ENCODE peak calls at places on chromosomes 6 and 20, in eight cellular contexts. One of them, this sample, is unnamed.

GRCh38 chr20:16709017-16709416 is 20.8 kb upstream of the SNRPB2 start:
- DNase-seq in NCI-H146: no peak
- DNase-seq in dermis blood vessel endothelial cell: no peak
- DNase-seq in upper lobe of right lung: no peak
- DNase-seq in central memory CD4-positive, alpha-beta T cell: peak
- DNase-seq in heart left ventricle: no peak
- DNase-seq in HFF-Myc: no peak
- DNase-seq in lung: no peak
- DNase-seq in this sample: no peak

GRCh38 chr6:119116712-119117281 is 38.3 kb upstream of the FAM184A start:
- DNase-seq in NCI-H146: no peak
- DNase-seq in dermis blood vessel endothelial cell: no peak
- DNase-seq in upper lobe of right lung: no peak
- DNase-seq in central memory CD4-positive, alpha-beta T cell: no peak
- DNase-seq in heart left ventricle: no peak
- DNase-seq in HFF-Myc: no peak
- DNase-seq in lung: no peak
- DNase-seq in this sample: no peak

GRCh38 chr20:19588731-19589130 is 169.3 kb upstream of the RIN2 start:
- DNase-seq in NCI-H146: no peak
- DNase-seq in dermis blood vessel endothelial cell: no peak
- DNase-seq in upper lobe of right lung: no peak
- DNase-seq in central memory CD4-positive, alpha-beta T cell: no peak
- DNase-seq in heart left ventricle: no peak
- DNase-seq in HFF-Myc: no peak
- DNase-seq in lung: no peak
- DNase-seq in this sample: no peak

GRCh38 chr6:34056301-34056700 is 89.6 kb downstream of the GRM4 start:
- DNase-seq in NCI-H146: no peak
- DNase-seq in dermis blood vessel endothelial cell: peak
- DNase-seq in upper lobe of right lung: peak
- DNase-seq in central memory CD4-positive, alpha-beta T cell: no peak
- DNase-seq in heart left ventricle: peak
- DNase-seq in HFF-Myc: peak
- DNase-seq in lung: peak
- DNase-seq in this sample: peak

GRCh38 chr20:25484911-25485511 is 77.5 kb downstream of the GINS1 start:
- DNase-seq in NCI-H146: no peak
- DNase-seq in dermis blood vessel endothelial cell: peak
- DNase-seq in upper lobe of right lung: no peak
- DNase-seq in central memory CD4-positive, alpha-beta T cell: no peak
- DNase-seq in heart left ventricle: no peak
- DNase-seq in HFF-Myc: no peak
- DNase-seq in lung: no peak
- DNase-seq in this sample: no peak

GRCh38 chr6:19831358-19831757 is 5.8 kb upstream of the ID4 start:
- DNase-seq in NCI-H146: no peak
- DNase-seq in dermis blood vessel endothelial cell: no peak
- DNase-seq in upper lobe of right lung: no peak
- DNase-seq in central memory CD4-positive, alpha-beta T cell: no peak
- DNase-seq in heart left ventricle: no peak
- DNase-seq in HFF-Myc: no peak
- DNase-seq in lung: no peak
- DNase-seq in this sample: no peak

GRCh38 chr20:34318609-34319443 is 15.7 kb upstream of the AHCY start:
- DNase-seq in NCI-H146: peak
- DNase-seq in dermis blood vessel endothelial cell: no peak
- DNase-seq in upper lobe of right lung: no peak
- DNase-seq in central memory CD4-positive, alpha-beta T cell: no peak
- DNase-seq in heart left ventricle: no peak
- DNase-seq in HFF-Myc: no peak
- DNase-seq in lung: no peak
- DNase-seq in this sample: no peak

GRCh38 chr20:57675773-57676172 is 34.0 kb downstream of the PMEPA1 start:
- DNase-seq in NCI-H146: no peak
- DNase-seq in dermis blood vessel endothelial cell: no peak
- DNase-seq in upper lobe of right lung: no peak
- DNase-seq in central memory CD4-positive, alpha-beta T cell: no peak
- DNase-seq in heart left ventricle: no peak
- DNase-seq in HFF-Myc: no peak
- DNase-seq in lung: no peak
- DNase-seq in this sample: no peak

GRCh38 chr6:40490508-40490907 is 96.7 kb downstream of the LRFN2 start:
- DNase-seq in NCI-H146: no peak
- DNase-seq in dermis blood vessel endothelial cell: no peak
- DNase-seq in upper lobe of right lung: no peak
- DNase-seq in central memory CD4-positive, alpha-beta T cell: no peak
- DNase-seq in heart left ventricle: no peak
- DNase-seq in HFF-Myc: no peak
- DNase-seq in lung: no peak
- DNase-seq in this sample: no peak

GRCh38 chr6:68211242-68211795 is 423.8 kb upstream of the ADGRB3 start:
- DNase-seq in NCI-H146: no peak
- DNase-seq in dermis blood vessel endothelial cell: no peak
- DNase-seq in upper lobe of right lung: no peak
- DNase-seq in central memory CD4-positive, alpha-beta T cell: no peak
- DNase-seq in heart left ventricle: no peak
- DNase-seq in HFF-Myc: no peak
- DNase-seq in lung: no peak
- DNase-seq in this sample: no peak

GRCh38 chr6:156912431-156912830 is 135.3 kb downstream of the ARID1B start:
- DNase-seq in NCI-H146: no peak
- DNase-seq in dermis blood vessel endothelial cell: no peak
- DNase-seq in upper lobe of right lung: no peak
- DNase-seq in central memory CD4-positive, alpha-beta T cell: no peak
- DNase-seq in heart left ventricle: no peak
- DNase-seq in HFF-Myc: no peak
- DNase-seq in lung: no peak
- DNase-seq in this sample: no peak

GRCh38 chr6:7137335-7138106 is 29.8 kb downstream of the RREB1 start:
- DNase-seq in NCI-H146: no peak
- DNase-seq in dermis blood vessel endothelial cell: peak
- DNase-seq in upper lobe of right lung: no peak
- DNase-seq in central memory CD4-positive, alpha-beta T cell: peak
- DNase-seq in heart left ventricle: peak
- DNase-seq in HFF-Myc: no peak
- DNase-seq in lung: no peak
- DNase-seq in this sample: no peak

GRCh38 chr20:25323486-25324246 is 67.0 kb downstream of the ABHD12 start:
- DNase-seq in NCI-H146: no peak
- DNase-seq in dermis blood vessel endothelial cell: no peak
- DNase-seq in upper lobe of right lung: no peak
- DNase-seq in central memory CD4-positive, alpha-beta T cell: no peak
- DNase-seq in heart left ventricle: no peak
- DNase-seq in HFF-Myc: no peak
- DNase-seq in lung: no peak
- DNase-seq in this sample: peak

GRCh38 chr6:1912731-1913130 is 303.0 kb downstream of the FOXC1 start:
- DNase-seq in NCI-H146: no peak
- DNase-seq in dermis blood vessel endothelial cell: no peak
- DNase-seq in upper lobe of right lung: no peak
- DNase-seq in central memory CD4-positive, alpha-beta T cell: no peak
- DNase-seq in heart left ventricle: no peak
- DNase-seq in HFF-Myc: no peak
- DNase-seq in lung: no peak
- DNase-seq in this sample: no peak

GRCh38 chr20:59455392-59456341 is 148.7 kb upstream of the PHACTR3 start:
- DNase-seq in NCI-H146: no peak
- DNase-seq in dermis blood vessel endothelial cell: peak
- DNase-seq in upper lobe of right lung: no peak
- DNase-seq in central memory CD4-positive, alpha-beta T cell: no peak
- DNase-seq in heart left ventricle: peak
- DNase-seq in HFF-Myc: no peak
- DNase-seq in lung: no peak
- DNase-seq in this sample: no peak

GRCh38 chr6:108168501-108168979 is 2.7 kb downstream of the NR2E1 start:
- DNase-seq in NCI-H146: peak
- DNase-seq in dermis blood vessel endothelial cell: peak
- DNase-seq in upper lobe of right lung: peak
- DNase-seq in central memory CD4-positive, alpha-beta T cell: no peak
- DNase-seq in heart left ventricle: peak
- DNase-seq in HFF-Myc: no peak
- DNase-seq in lung: no peak
- DNase-seq in this sample: no peak

GRCh38 chr6:157488635-157489226 is 107.7 kb downstream of the ZDHHC14 start:
- DNase-seq in NCI-H146: no peak
- DNase-seq in dermis blood vessel endothelial cell: no peak
- DNase-seq in upper lobe of right lung: no peak
- DNase-seq in central memory CD4-positive, alpha-beta T cell: no peak
- DNase-seq in heart left ventricle: no peak
- DNase-seq in HFF-Myc: no peak
- DNase-seq in lung: no peak
- DNase-seq in this sample: no peak

GRCh38 chr20:46751856-46752255 is 42.4 kb downstream of the SLC2A10 start:
- DNase-seq in NCI-H146: peak
- DNase-seq in dermis blood vessel endothelial cell: no peak
- DNase-seq in upper lobe of right lung: no peak
- DNase-seq in central memory CD4-positive, alpha-beta T cell: no peak
- DNase-seq in heart left ventricle: no peak
- DNase-seq in HFF-Myc: no peak
- DNase-seq in lung: no peak
- DNase-seq in this sample: no peak

GRCh38 chr6:138115877-138116660 is 8.8 kb upstream of the PERP start:
- DNase-seq in NCI-H146: peak
- DNase-seq in dermis blood vessel endothelial cell: peak
- DNase-seq in upper lobe of right lung: no peak
- DNase-seq in central memory CD4-positive, alpha-beta T cell: peak
- DNase-seq in heart left ventricle: peak
- DNase-seq in HFF-Myc: peak
- DNase-seq in lung: peak
- DNase-seq in this sample: peak

GRCh38 chr6:20364327-20364726 is 37.4 kb upstream of the E2F3 start:
- DNase-seq in NCI-H146: no peak
- DNase-seq in dermis blood vessel endothelial cell: no peak
- DNase-seq in upper lobe of right lung: no peak
- DNase-seq in central memory CD4-positive, alpha-beta T cell: no peak
- DNase-seq in heart left ventricle: no peak
- DNase-seq in HFF-Myc: no peak
- DNase-seq in lung: no peak
- DNase-seq in this sample: no peak

GRCh38 chr6:111788779-111789276 is 84.4 kb downstream of the FYN start:
- DNase-seq in NCI-H146: no peak
- DNase-seq in dermis blood vessel endothelial cell: peak
- DNase-seq in upper lobe of right lung: no peak
- DNase-seq in central memory CD4-positive, alpha-beta T cell: no peak
- DNase-seq in heart left ventricle: no peak
- DNase-seq in HFF-Myc: no peak
- DNase-seq in lung: no peak
- DNase-seq in this sample: no peak

This sample was measured in right atrium auricular region.